ENCODE peak calls at places on chromosome 10, in ten cellular contexts. B, P, O, U, M, Z, A, H, Q and K are unnamed samples.

GRCh38 chr10:14665865-14666857 is 108.5 kb downstream of the FAM107B start:
- DNase-seq in M (no peak), P (no peak), H (peak), Z (no peak), B (no peak), U (no peak), O (no peak), Q (no peak), A (no peak), K (peak)

GRCh38 chr10:58888957-58889356 is 287.5 kb upstream of the PHYHIPL start:
- DNase-seq in M (no peak), P (no peak), U (no peak), H (no peak), Q (no peak), B (no peak), O (no peak), A (no peak), Z (no peak), K (no peak)

GRCh38 chr10:32948451-32948850 is 9.6 kb downstream of the ITGB1 start:
- DNase-seq in B (no peak), Z (no peak), A (no peak), H (no peak), U (no peak), P (no peak), M (no peak), O (no peak), Q (no peak), K (no peak)

GRCh38 chr10:47259521-47259920 is 40.5 kb upstream of the GDF10 start:
- DNase-seq in H (no peak), M (no peak), U (no peak), B (no peak), O (no peak), P (no peak), Z (no peak), Q (no peak), A (no peak), K (no peak)

GRCh38 chr10:116044722-116045374 is 228.2 kb downstream of the GFRA1 start:
- DNase-seq in B (peak), A (no peak), O (no peak), U (no peak), Z (no peak), H (peak), Q (no peak), M (peak), P (no peak), K (no peak)

GRCh38 chr10:98340261-98340675 is 72.3 kb upstream of the LOXL4 start:
- DNase-seq in P (no peak), A (no peak), H (peak), O (no peak), M (peak), Q (no peak), B (peak), Z (no peak), U (peak), K (peak)

GRCh38 chr10:30775779-30776591 is 146.4 kb upstream of the LYZL2 start:
- DNase-seq in B (peak), Z (no peak), M (peak), U (no peak), H (peak), A (peak), P (no peak), O (no peak), Q (no peak), K (peak)

GRCh38 chr10:29949411-29950011 is 109.9 kb downstream of the JCAD start:
- DNase-seq in U (no peak), Z (no peak), P (no peak), Q (no peak), O (no peak), B (peak), A (peak), H (peak), M (peak), K (peak)

GRCh38 chr10:119497243-119497642 is 45.3 kb downstream of the RGS10 start:
- DNase-seq in M (no peak), B (no peak), H (no peak), A (no peak), Q (no peak), P (no peak), Z (no peak), O (no peak), U (no peak), K (no peak)

GRCh38 chr10:95408148-95408930 is 117.5 kb upstream of the PDLIM1 start:
- DNase-seq in Z (no peak), M (no peak), A (no peak), O (no peak), H (no peak), U (peak), Q (no peak), P (no peak), B (no peak), K (no peak)

GRCh38 chr10:131312261-131312801 is 810 bp upstream of the TCERG1L start:
- DNase-seq in A (no peak), U (no peak), B (no peak), O (no peak), H (no peak), M (no peak), P (no peak), Q (peak), Z (no peak), K (no peak)
- TF ChIP-seq CTCF in A (no peak), U (no peak), B (no peak), O (no peak), H (no peak), M (no peak), P (no peak), Q (peak), Z (peak), K (no peak)

GRCh38 chr10:6918305-6918704 is 338.2 kb upstream of the PRKCQ start:
- DNase-seq in P (peak), M (no peak), Z (no peak), A (no peak), O (peak), U (no peak), Q (peak), B (no peak), H (no peak), K (no peak)
- TF ChIP-seq CTCF in P (peak), M (peak), Z (no peak), A (peak), O (peak), U (no peak), Q (peak), B (peak), H (no peak), K (peak)

GRCh38 chr10:86070278-86070677 is 296.3 kb downstream of the GRID1 start:
- DNase-seq in U (peak), P (no peak), Z (no peak), Q (no peak), O (no peak), A (no peak), H (no peak), B (no peak), M (no peak), K (no peak)

GRCh38 chr10:86066696-86067095 is 299.9 kb downstream of the GRID1 start:
- DNase-seq in A (no peak), Q (no peak), O (no peak), M (no peak), U (peak), H (no peak), P (no peak), Z (no peak), B (no peak), K (no peak)

GRCh38 chr10:86067436-86068050 is 299.1 kb downstream of the GRID1 start:
- DNase-seq in H (no peak), U (peak), M (no peak), B (no peak), P (no peak), Q (no peak), Z (no peak), O (no peak), A (no peak), K (no peak)

GRCh38 chr10:86071145-86071544 is 295.4 kb downstream of the GRID1 start:
- DNase-seq in O (no peak), U (peak), Z (no peak), A (no peak), Q (no peak), P (no peak), H (no peak), M (no peak), B (no peak), K (no peak)

DNA sequence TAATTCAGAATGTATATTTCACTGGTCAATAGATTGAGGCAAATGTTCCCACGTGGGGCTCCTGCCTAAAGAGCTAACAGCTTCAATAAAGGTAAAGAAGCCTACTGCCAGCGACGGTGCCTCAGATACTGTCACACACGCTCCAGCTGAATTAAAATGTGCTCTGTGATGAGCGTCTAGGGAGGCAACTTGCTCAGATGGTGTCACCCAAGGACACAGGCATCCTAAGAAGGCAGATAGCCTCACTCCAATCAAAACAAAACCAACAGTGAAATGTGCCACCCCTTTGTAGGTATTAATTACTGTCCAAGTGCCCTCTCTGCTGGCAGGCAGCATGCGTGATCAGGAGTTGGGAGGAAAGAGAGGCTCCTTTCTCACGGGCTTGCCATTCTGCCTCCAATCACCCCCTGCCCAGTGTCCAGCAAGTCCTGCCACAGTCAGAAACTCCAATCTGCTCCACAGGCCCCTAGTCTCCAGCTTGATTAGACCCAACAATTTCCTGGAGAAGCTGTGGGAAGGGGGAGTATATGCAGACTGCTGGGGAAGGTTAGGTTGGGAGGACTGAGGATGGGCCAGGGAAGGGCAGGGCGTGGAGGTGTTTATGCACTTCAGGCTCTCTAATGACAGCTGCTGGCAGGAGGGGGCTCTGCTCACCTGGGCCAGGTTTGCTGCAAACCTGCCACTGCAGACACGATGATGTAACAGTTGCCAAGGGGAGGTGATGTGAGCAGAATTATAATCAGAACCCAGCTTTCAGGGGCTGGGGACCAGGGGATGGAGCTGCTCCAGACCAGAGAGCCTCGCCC is 297.9 kb downstream of the GRID1 start:
- DNase-seq in O (no peak), U (peak), B (no peak), H (no peak), P (no peak), M (no peak), Q (no peak), Z (no peak), A (no peak), K (no peak)
- TF ChIP-seq CTCF in O (no peak), U (no peak), B (no peak), H (no peak), P (no peak), M (no peak), Q (no peak), Z (no peak), A (no peak), K (no peak)

GRCh38 chr10:106714734-106715368 is 449.7 kb downstream of the SORCS1 start:
- DNase-seq in A (no peak), Z (no peak), B (no peak), U (no peak), P (no peak), O (no peak), H (no peak), M (no peak), Q (no peak), K (no peak)

GRCh38 chr10:106708521-106708920 is 456.0 kb downstream of the SORCS1 start:
- DNase-seq in H (no peak), Z (no peak), B (no peak), Q (no peak), M (no peak), P (no peak), A (no peak), O (no peak), U (no peak), K (no peak)

GRCh38 chr10:106712988-106713387 is 451.5 kb downstream of the SORCS1 start:
- DNase-seq in O (no peak), Z (no peak), P (no peak), Q (no peak), A (no peak), M (no peak), B (no peak), H (no peak), U (no peak), K (no peak)

GRCh38 chr10:106713846-106714245 is 450.7 kb downstream of the SORCS1 start:
- DNase-seq in Q (no peak), B (no peak), O (no peak), U (no peak), Z (no peak), A (no peak), P (no peak), H (no peak), M (no peak), K (no peak)

DNA sequence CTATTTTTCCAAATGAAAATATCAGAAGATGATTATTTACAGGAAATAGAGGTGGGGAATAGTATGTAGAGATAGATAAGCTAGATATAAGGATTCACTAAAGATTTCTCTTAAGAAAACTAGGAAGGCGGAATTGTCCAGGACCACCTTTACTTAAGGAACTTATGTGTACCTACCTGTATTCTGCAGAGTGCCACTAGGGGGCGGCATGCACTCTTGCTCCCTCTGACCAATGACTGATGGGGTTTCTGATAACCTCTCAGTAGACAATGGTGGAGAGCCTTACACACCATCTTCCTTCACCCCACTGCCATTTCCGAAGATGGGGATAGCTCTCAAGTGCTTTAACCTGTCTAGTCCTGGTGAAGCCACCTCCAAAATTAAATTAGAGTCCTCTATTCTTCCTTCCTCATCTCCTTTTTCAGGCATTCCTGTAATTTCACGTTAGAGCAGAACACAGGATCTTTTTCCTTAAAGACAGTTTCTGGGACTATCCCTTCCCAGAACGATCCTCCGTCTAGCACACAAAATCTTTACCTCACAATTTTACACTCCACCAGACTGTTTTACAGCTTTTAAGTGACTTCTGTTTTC is 453.1 kb downstream of the SORCS1 start:
- DNase-seq in H (peak), A (no peak), Z (no peak), P (peak), M (no peak), Q (peak), U (no peak), B (no peak), O (peak), K (peak)
- TF ChIP-seq CTCF in H (peak), A (peak), Z (peak), P (peak), M (peak), Q (peak), U (no peak), B (peak), O (peak), K (peak)

GRCh38 chr10:115026041-115026779 is 67.0 kb upstream of the ATRNL1 start:
- DNase-seq in B (no peak), Z (no peak), O (no peak), H (no peak), Q (peak), U (no peak), M (no peak), A (no peak), P (no peak), K (no peak)
- TF ChIP-seq CTCF in B (peak), Z (no peak), O (no peak), H (no peak), Q (no peak), U (no peak), M (peak), A (no peak), P (no peak), K (no peak)

DNA sequence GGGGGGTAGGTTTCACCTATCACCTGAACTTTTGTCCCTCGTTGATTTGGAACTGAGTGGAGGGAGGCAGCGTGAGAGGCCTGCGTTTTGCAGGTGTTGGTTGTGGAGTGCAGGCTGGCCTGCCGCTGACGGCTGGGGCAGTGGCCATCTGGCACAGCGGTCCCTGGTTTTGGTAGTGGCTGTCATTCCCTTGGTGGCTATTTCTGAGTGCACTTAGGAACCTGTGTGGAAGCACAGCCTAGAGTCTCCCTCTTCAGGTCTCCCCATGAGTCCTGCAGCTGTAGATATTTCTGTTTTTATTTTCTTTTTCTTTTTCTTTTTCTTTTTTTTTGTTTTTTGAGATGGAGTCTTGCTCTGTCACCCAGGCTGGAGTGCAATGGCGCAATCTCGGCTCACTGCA is 129.2 kb downstream of the CUL2 start:
- DNase-seq in B (peak), U (no peak), M (no peak), O (no peak), Z (no peak), P (no peak), H (peak), Q (no peak), A (no peak), K (peak)
- TF ChIP-seq CTCF in B (peak), U (no peak), M (peak), O (no peak), Z (no peak), P (no peak), H (peak), Q (no peak), A (peak), K (peak)

GRCh38 chr10:50541317-50541716 is 82.4 kb downstream of the SGMS1 start:
- DNase-seq in U (no peak), Q (no peak), P (no peak), A (no peak), Z (no peak), O (no peak), B (no peak), H (no peak), M (no peak), K (no peak)

GRCh38 chr10:50536617-50537252 is 87.0 kb downstream of the SGMS1 start:
- DNase-seq in Q (no peak), B (peak), M (peak), O (no peak), Z (no peak), U (no peak), P (no peak), H (peak), A (no peak), K (peak)

GRCh38 chr10:50540826-50541122 is 83.0 kb downstream of the SGMS1 start:
- DNase-seq in P (no peak), Q (no peak), H (no peak), O (no peak), U (no peak), A (no peak), M (no peak), B (no peak), Z (no peak), K (no peak)

GRCh38 chr10:50540069-50540825 is 83.5 kb downstream of the SGMS1 start:
- DNase-seq in U (no peak), M (no peak), B (no peak), H (peak), O (no peak), Z (no peak), P (no peak), Q (no peak), A (no peak), K (no peak)

GRCh38 chr10:50538473-50539398 is 85.0 kb downstream of the SGMS1 start:
- DNase-seq in B (no peak), M (peak), O (no peak), H (peak), P (no peak), A (no peak), Z (no peak), Q (no peak), U (no peak), K (no peak)
- TF ChIP-seq CTCF in B (no peak), M (no peak), O (no peak), H (no peak), P (no peak), A (no peak), Z (no peak), Q (no peak), U (no peak), K (no peak)

GRCh38 chr10:78428579-78428978 is 394.9 kb downstream of the RPS24 start:
- DNase-seq in P (no peak), U (no peak), O (no peak), M (no peak), A (no peak), Q (no peak), Z (no peak), H (no peak), B (no peak), K (no peak)

GRCh38 chr10:78426181-78426580 is 392.5 kb downstream of the RPS24 start:
- DNase-seq in Q (no peak), M (no peak), B (no peak), A (no peak), O (no peak), P (no peak), H (no peak), U (peak), Z (no peak), K (no peak)

GRCh38 chr10:78420946-78421732 is 387.5 kb downstream of the RPS24 start:
- DNase-seq in A (no peak), O (no peak), B (no peak), P (no peak), M (no peak), H (no peak), Q (no peak), Z (no peak), U (peak), K (no peak)

GRCh38 chr10:78427497-78428031 is 393.9 kb downstream of the RPS24 start:
- DNase-seq in A (no peak), B (no peak), O (no peak), M (no peak), Q (no peak), U (peak), P (no peak), Z (no peak), H (no peak), K (no peak)

DNA sequence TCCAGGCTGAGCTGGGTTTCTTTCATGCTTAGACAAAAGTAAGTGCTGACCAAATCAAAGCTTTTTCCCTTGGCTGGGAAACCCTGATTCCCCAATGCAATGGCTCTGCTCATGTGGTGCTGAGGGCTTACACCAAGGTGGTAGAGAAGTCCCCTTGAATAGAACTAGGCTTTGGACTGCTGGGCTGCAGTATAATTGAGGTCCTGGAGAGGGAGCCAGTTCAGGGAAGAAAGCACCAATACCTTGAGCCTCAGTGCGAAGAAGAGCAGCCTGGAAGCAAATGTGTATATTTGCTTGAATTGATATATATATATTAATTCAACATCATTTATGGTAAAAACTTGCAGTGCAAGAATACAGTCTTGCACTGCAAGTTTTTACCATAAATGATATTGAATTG is 391.1 kb downstream of the RPS24 start:
- DNase-seq in Z (no peak), H (peak), P (no peak), M (no peak), U (peak), B (no peak), A (no peak), Q (no peak), O (no peak), K (peak)
- TF ChIP-seq CTCF in Z (no peak), H (no peak), P (peak), M (peak), U (no peak), B (peak), A (peak), Q (peak), O (no peak), K (peak)